ENCODE peak calls at places on chromosomes 1 and 21, in nine cellular contexts. One of them, this sample, is unnamed.
A peak's percentile ranks its signal among the peaks of the same experiment; 100 is the strongest.

GRCh38 chr1:87329051-87329755 is 523 bp downstream of the LMO4 start:
- DNase-seq in T-cell: no peak
- DNase-seq in iPS-NIHi11: peak; percentile 35
- DNase-seq in GM04503: no peak
- DNase-seq in activated CD8-positive, alpha-beta memory T cell treated with anti-CD3 and anti-CD28 coated beads for 1 hour: peak; percentile 13
- DNase-seq in activated CD4-positive, alpha-beta T cell treated with anti-CD3 and anti-CD28 coated beads for 48 hours: peak; percentile 52
- DNase-seq in Calu3: peak; percentile 37
- DNase-seq in NCI-H1105 treated with DMSO at 0.1 percent for 48 hours: peak; percentile 66
- DNase-seq in AG09309: no peak
- DNase-seq in this sample: peak; percentile 64

GRCh38 chr1:45003741-45004140 is 7.4 kb downstream of the HECTD3 start:
- DNase-seq in T-cell: no peak
- DNase-seq in iPS-NIHi11: no peak
- DNase-seq in GM04503: no peak
- DNase-seq in activated CD8-positive, alpha-beta memory T cell treated with anti-CD3 and anti-CD28 coated beads for 1 hour: no peak
- DNase-seq in activated CD4-positive, alpha-beta T cell treated with anti-CD3 and anti-CD28 coated beads for 48 hours: no peak
- DNase-seq in Calu3: no peak
- DNase-seq in NCI-H1105 treated with DMSO at 0.1 percent for 48 hours: no peak
- DNase-seq in AG09309: no peak
- DNase-seq in this sample: no peak

GRCh38 chr1:42422672-42423236 is 33.1 kb downstream of the ZMYND12 start:
- DNase-seq in T-cell: no peak
- DNase-seq in iPS-NIHi11: no peak
- DNase-seq in GM04503: no peak
- DNase-seq in activated CD8-positive, alpha-beta memory T cell treated with anti-CD3 and anti-CD28 coated beads for 1 hour: no peak
- DNase-seq in activated CD4-positive, alpha-beta T cell treated with anti-CD3 and anti-CD28 coated beads for 48 hours: no peak
- DNase-seq in Calu3: no peak
- DNase-seq in NCI-H1105 treated with DMSO at 0.1 percent for 48 hours: peak; percentile 83
- DNase-seq in AG09309: no peak
- DNase-seq in this sample: peak; percentile 34

GRCh38 chr1:22039594-22040347 is 12.7 kb upstream of the CDC42 start:
- DNase-seq in T-cell: peak; percentile 97
- DNase-seq in iPS-NIHi11: peak; percentile 48
- DNase-seq in GM04503: no peak
- DNase-seq in activated CD8-positive, alpha-beta memory T cell treated with anti-CD3 and anti-CD28 coated beads for 1 hour: peak; percentile 74
- DNase-seq in activated CD4-positive, alpha-beta T cell treated with anti-CD3 and anti-CD28 coated beads for 48 hours: peak; percentile 90
- DNase-seq in Calu3: peak; percentile 69
- DNase-seq in NCI-H1105 treated with DMSO at 0.1 percent for 48 hours: peak; percentile 61
- DNase-seq in AG09309: no peak
- DNase-seq in this sample: peak; percentile 54

GRCh38 chr21:42093991-42094417 is 22.9 kb downstream of the UMODL1 start:
- DNase-seq in T-cell: no peak
- DNase-seq in iPS-NIHi11: no peak
- DNase-seq in GM04503: peak; percentile 49
- DNase-seq in activated CD8-positive, alpha-beta memory T cell treated with anti-CD3 and anti-CD28 coated beads for 1 hour: no peak
- DNase-seq in activated CD4-positive, alpha-beta T cell treated with anti-CD3 and anti-CD28 coated beads for 48 hours: no peak
- DNase-seq in Calu3: peak; percentile 55
- DNase-seq in NCI-H1105 treated with DMSO at 0.1 percent for 48 hours: no peak
- DNase-seq in AG09309: peak; percentile 89
- DNase-seq in this sample: peak; percentile 58

GRCh38 chr21:17903029-17903806 is 84.1 kb upstream of the C21orf91 start:
- DNase-seq in T-cell: no peak
- DNase-seq in iPS-NIHi11: peak; percentile 14
- DNase-seq in GM04503: no peak
- DNase-seq in activated CD8-positive, alpha-beta memory T cell treated with anti-CD3 and anti-CD28 coated beads for 1 hour: no peak
- DNase-seq in activated CD4-positive, alpha-beta T cell treated with anti-CD3 and anti-CD28 coated beads for 48 hours: no peak
- DNase-seq in Calu3: no peak
- DNase-seq in NCI-H1105 treated with DMSO at 0.1 percent for 48 hours: peak; percentile 64
- DNase-seq in AG09309: peak; percentile 3
- DNase-seq in this sample: peak; percentile 16

GRCh38 chr1:65429806-65430205 is 9.3 kb downstream of the LEPR start:
- DNase-seq in T-cell: no peak
- DNase-seq in iPS-NIHi11: no peak
- DNase-seq in GM04503: peak; percentile 86
- DNase-seq in activated CD8-positive, alpha-beta memory T cell treated with anti-CD3 and anti-CD28 coated beads for 1 hour: no peak
- DNase-seq in activated CD4-positive, alpha-beta T cell treated with anti-CD3 and anti-CD28 coated beads for 48 hours: no peak
- DNase-seq in Calu3: peak; percentile 32
- DNase-seq in NCI-H1105 treated with DMSO at 0.1 percent for 48 hours: no peak
- DNase-seq in AG09309: no peak
- DNase-seq in this sample: no peak

GRCh38 chr1:25006770-25007169 is 76.7 kb upstream of the RUNX3 start:
- DNase-seq in T-cell: no peak
- DNase-seq in iPS-NIHi11: no peak
- DNase-seq in GM04503: no peak
- DNase-seq in activated CD8-positive, alpha-beta memory T cell treated with anti-CD3 and anti-CD28 coated beads for 1 hour: no peak
- DNase-seq in activated CD4-positive, alpha-beta T cell treated with anti-CD3 and anti-CD28 coated beads for 48 hours: no peak
- DNase-seq in Calu3: peak; percentile 38
- DNase-seq in NCI-H1105 treated with DMSO at 0.1 percent for 48 hours: peak; percentile 54
- DNase-seq in AG09309: no peak
- DNase-seq in this sample: peak; percentile 15

GRCh38 chr1:116982319-116983004 is 19.1 kb upstream of the CD101 start:
- DNase-seq in T-cell: no peak
- DNase-seq in iPS-NIHi11: no peak
- DNase-seq in GM04503: no peak
- DNase-seq in activated CD8-positive, alpha-beta memory T cell treated with anti-CD3 and anti-CD28 coated beads for 1 hour: no peak
- DNase-seq in activated CD4-positive, alpha-beta T cell treated with anti-CD3 and anti-CD28 coated beads for 48 hours: no peak
- DNase-seq in Calu3: no peak
- DNase-seq in NCI-H1105 treated with DMSO at 0.1 percent for 48 hours: no peak
- DNase-seq in AG09309: no peak
- DNase-seq in this sample: no peak

GRCh38 chr1:24191860-24192259 is 4.8 kb upstream of the IFNLR1 start:
- DNase-seq in T-cell: no peak
- DNase-seq in iPS-NIHi11: no peak
- DNase-seq in GM04503: no peak
- DNase-seq in activated CD8-positive, alpha-beta memory T cell treated with anti-CD3 and anti-CD28 coated beads for 1 hour: no peak
- DNase-seq in activated CD4-positive, alpha-beta T cell treated with anti-CD3 and anti-CD28 coated beads for 48 hours: peak; percentile 60
- DNase-seq in Calu3: peak; percentile 24
- DNase-seq in NCI-H1105 treated with DMSO at 0.1 percent for 48 hours: no peak
- DNase-seq in AG09309: no peak
- DNase-seq in this sample: no peak

GRCh38 chr1:208185801-208186201 is 58.4 kb downstream of the PLXNA2 start:
- DNase-seq in T-cell: no peak
- DNase-seq in iPS-NIHi11: no peak
- DNase-seq in GM04503: no peak
- DNase-seq in activated CD8-positive, alpha-beta memory T cell treated with anti-CD3 and anti-CD28 coated beads for 1 hour: no peak
- DNase-seq in activated CD4-positive, alpha-beta T cell treated with anti-CD3 and anti-CD28 coated beads for 48 hours: no peak
- DNase-seq in Calu3: no peak
- DNase-seq in NCI-H1105 treated with DMSO at 0.1 percent for 48 hours: no peak
- DNase-seq in AG09309: no peak
- DNase-seq in this sample: peak; percentile 34

GRCh38 chr1:66758247-66758755 is 6.0 kb downstream of the DYNLT5 start:
- DNase-seq in T-cell: no peak
- DNase-seq in iPS-NIHi11: no peak
- DNase-seq in GM04503: no peak
- DNase-seq in activated CD8-positive, alpha-beta memory T cell treated with anti-CD3 and anti-CD28 coated beads for 1 hour: no peak
- DNase-seq in activated CD4-positive, alpha-beta T cell treated with anti-CD3 and anti-CD28 coated beads for 48 hours: no peak
- DNase-seq in Calu3: no peak
- DNase-seq in NCI-H1105 treated with DMSO at 0.1 percent for 48 hours: peak; percentile 13
- DNase-seq in AG09309: no peak
- DNase-seq in this sample: peak; percentile 39

GRCh38 chr1:15757575-15758401 is 807 bp upstream of the FBLIM1 start:
- DNase-seq in T-cell: no peak
- DNase-seq in iPS-NIHi11: peak; percentile 55
- DNase-seq in GM04503: no peak
- DNase-seq in activated CD8-positive, alpha-beta memory T cell treated with anti-CD3 and anti-CD28 coated beads for 1 hour: no peak
- DNase-seq in activated CD4-positive, alpha-beta T cell treated with anti-CD3 and anti-CD28 coated beads for 48 hours: no peak
- DNase-seq in Calu3: no peak
- DNase-seq in NCI-H1105 treated with DMSO at 0.1 percent for 48 hours: no peak
- DNase-seq in AG09309: no peak
- DNase-seq in this sample: no peak

GRCh38 chr1:94716966-94717365 is 103.2 kb upstream of the SLC44A3 start:
- DNase-seq in T-cell: no peak
- DNase-seq in iPS-NIHi11: no peak
- DNase-seq in GM04503: no peak
- DNase-seq in activated CD8-positive, alpha-beta memory T cell treated with anti-CD3 and anti-CD28 coated beads for 1 hour: no peak
- DNase-seq in activated CD4-positive, alpha-beta T cell treated with anti-CD3 and anti-CD28 coated beads for 48 hours: no peak
- DNase-seq in Calu3: no peak
- DNase-seq in NCI-H1105 treated with DMSO at 0.1 percent for 48 hours: no peak
- DNase-seq in AG09309: no peak
- DNase-seq in this sample: no peak

GRCh38 chr21:31347435-31348032 is 3.5 kb upstream of the TIAM1 start:
- DNase-seq in T-cell: no peak
- DNase-seq in iPS-NIHi11: no peak
- DNase-seq in GM04503: no peak
- DNase-seq in activated CD8-positive, alpha-beta memory T cell treated with anti-CD3 and anti-CD28 coated beads for 1 hour: no peak
- DNase-seq in activated CD4-positive, alpha-beta T cell treated with anti-CD3 and anti-CD28 coated beads for 48 hours: no peak
- DNase-seq in Calu3: peak; percentile 20
- DNase-seq in NCI-H1105 treated with DMSO at 0.1 percent for 48 hours: no peak
- DNase-seq in AG09309: no peak
- DNase-seq in this sample: peak; percentile 64

GRCh38 chr1:209755926-209756607 is at the start of gene TRAF3IP3:
- DNase-seq in T-cell: peak; percentile 79
- DNase-seq in iPS-NIHi11: no peak
- DNase-seq in GM04503: no peak
- DNase-seq in activated CD8-positive, alpha-beta memory T cell treated with anti-CD3 and anti-CD28 coated beads for 1 hour: peak; percentile 52
- DNase-seq in activated CD4-positive, alpha-beta T cell treated with anti-CD3 and anti-CD28 coated beads for 48 hours: peak; percentile 87
- DNase-seq in Calu3: no peak
- DNase-seq in NCI-H1105 treated with DMSO at 0.1 percent for 48 hours: no peak
- DNase-seq in AG09309: no peak
- DNase-seq in this sample: peak; percentile 75

GRCh38 chr1:30383131-30383793 is 340.1 kb downstream of the MATN1 start:
- DNase-seq in T-cell: no peak
- DNase-seq in iPS-NIHi11: no peak
- DNase-seq in GM04503: no peak
- DNase-seq in activated CD8-positive, alpha-beta memory T cell treated with anti-CD3 and anti-CD28 coated beads for 1 hour: no peak
- DNase-seq in activated CD4-positive, alpha-beta T cell treated with anti-CD3 and anti-CD28 coated beads for 48 hours: no peak
- DNase-seq in Calu3: no peak
- DNase-seq in NCI-H1105 treated with DMSO at 0.1 percent for 48 hours: no peak
- DNase-seq in AG09309: no peak
- DNase-seq in this sample: no peak

GRCh38 chr1:193819376-193819775 is 633.0 kb upstream of the B3GALT2 start:
- DNase-seq in T-cell: no peak
- DNase-seq in iPS-NIHi11: no peak
- DNase-seq in GM04503: no peak
- DNase-seq in activated CD8-positive, alpha-beta memory T cell treated with anti-CD3 and anti-CD28 coated beads for 1 hour: no peak
- DNase-seq in activated CD4-positive, alpha-beta T cell treated with anti-CD3 and anti-CD28 coated beads for 48 hours: no peak
- DNase-seq in Calu3: no peak
- DNase-seq in NCI-H1105 treated with DMSO at 0.1 percent for 48 hours: no peak
- DNase-seq in AG09309: no peak
- DNase-seq in this sample: no peak

GRCh38 chr21:31999810-32000468 is 127.1 kb downstream of the HUNK start:
- DNase-seq in T-cell: no peak
- DNase-seq in iPS-NIHi11: no peak
- DNase-seq in GM04503: no peak
- DNase-seq in activated CD8-positive, alpha-beta memory T cell treated with anti-CD3 and anti-CD28 coated beads for 1 hour: no peak
- DNase-seq in activated CD4-positive, alpha-beta T cell treated with anti-CD3 and anti-CD28 coated beads for 48 hours: no peak
- DNase-seq in Calu3: no peak
- DNase-seq in NCI-H1105 treated with DMSO at 0.1 percent for 48 hours: no peak
- DNase-seq in AG09309: no peak
- DNase-seq in this sample: peak; percentile 37

GRCh38 chr1:174875306-174875705 is 124.4 kb upstream of the CACYBP start:
- DNase-seq in T-cell: peak; percentile 43
- DNase-seq in iPS-NIHi11: peak; percentile 56
- DNase-seq in GM04503: no peak
- DNase-seq in activated CD8-positive, alpha-beta memory T cell treated with anti-CD3 and anti-CD28 coated beads for 1 hour: no peak
- DNase-seq in activated CD4-positive, alpha-beta T cell treated with anti-CD3 and anti-CD28 coated beads for 48 hours: no peak
- DNase-seq in Calu3: peak; percentile 94
- DNase-seq in NCI-H1105 treated with DMSO at 0.1 percent for 48 hours: peak; percentile 97
- DNase-seq in AG09309: no peak
- DNase-seq in this sample: no peak

GRCh38 chr1:206579747-206580437 is 32.4 kb downstream of the EIF2D start:
- DNase-seq in T-cell: peak; percentile 88
- DNase-seq in iPS-NIHi11: no peak
- DNase-seq in GM04503: peak; percentile 53
- DNase-seq in activated CD8-positive, alpha-beta memory T cell treated with anti-CD3 and anti-CD28 coated beads for 1 hour: peak; percentile 73
- DNase-seq in activated CD4-positive, alpha-beta T cell treated with anti-CD3 and anti-CD28 coated beads for 48 hours: peak; percentile 93
- DNase-seq in Calu3: no peak
- DNase-seq in NCI-H1105 treated with DMSO at 0.1 percent for 48 hours: no peak
- DNase-seq in AG09309: peak; percentile 64
- DNase-seq in this sample: peak; percentile 85

GRCh38 chr21:33265664-33266049 is 510 bp upstream of the IL10RB start:
- DNase-seq in T-cell: peak; percentile 52
- DNase-seq in iPS-NIHi11: no peak
- DNase-seq in GM04503: no peak
- DNase-seq in activated CD8-positive, alpha-beta memory T cell treated with anti-CD3 and anti-CD28 coated beads for 1 hour: no peak
- DNase-seq in activated CD4-positive, alpha-beta T cell treated with anti-CD3 and anti-CD28 coated beads for 48 hours: peak; percentile 35
- DNase-seq in Calu3: no peak
- DNase-seq in NCI-H1105 treated with DMSO at 0.1 percent for 48 hours: peak; percentile 28
- DNase-seq in AG09309: no peak
- DNase-seq in this sample: peak; percentile 75

GRCh38 chr1:94022471-94023189 is 98.3 kb downstream of the ABCA4 start:
- DNase-seq in T-cell: no peak
- DNase-seq in iPS-NIHi11: no peak
- DNase-seq in GM04503: peak; percentile 89
- DNase-seq in activated CD8-positive, alpha-beta memory T cell treated with anti-CD3 and anti-CD28 coated beads for 1 hour: no peak
- DNase-seq in activated CD4-positive, alpha-beta T cell treated with anti-CD3 and anti-CD28 coated beads for 48 hours: no peak
- DNase-seq in Calu3: no peak
- DNase-seq in NCI-H1105 treated with DMSO at 0.1 percent for 48 hours: no peak
- DNase-seq in AG09309: peak; percentile 89
- DNase-seq in this sample: no peak

GRCh38 chr1:201582977-201583376 is 44.0 kb downstream of the NAV1 start:
- DNase-seq in T-cell: no peak
- DNase-seq in iPS-NIHi11: no peak
- DNase-seq in GM04503: no peak
- DNase-seq in activated CD8-positive, alpha-beta memory T cell treated with anti-CD3 and anti-CD28 coated beads for 1 hour: no peak
- DNase-seq in activated CD4-positive, alpha-beta T cell treated with anti-CD3 and anti-CD28 coated beads for 48 hours: no peak
- DNase-seq in Calu3: no peak
- DNase-seq in NCI-H1105 treated with DMSO at 0.1 percent for 48 hours: peak; percentile 85
- DNase-seq in AG09309: no peak
- DNase-seq in this sample: no peak

GRCh38 chr21:45902292-45902995 is 79.1 kb upstream of the COL6A1 start:
- DNase-seq in T-cell: no peak
- DNase-seq in iPS-NIHi11: no peak
- DNase-seq in GM04503: no peak
- DNase-seq in activated CD8-positive, alpha-beta memory T cell treated with anti-CD3 and anti-CD28 coated beads for 1 hour: no peak
- DNase-seq in activated CD4-positive, alpha-beta T cell treated with anti-CD3 and anti-CD28 coated beads for 48 hours: no peak
- DNase-seq in Calu3: no peak
- DNase-seq in NCI-H1105 treated with DMSO at 0.1 percent for 48 hours: no peak
- DNase-seq in AG09309: no peak
- DNase-seq in this sample: no peak

GRCh38 chr1:22428672-22429071 is 23.0 kb upstream of the ZBTB40 start:
- DNase-seq in T-cell: no peak
- DNase-seq in iPS-NIHi11: peak; percentile 74
- DNase-seq in GM04503: no peak
- DNase-seq in activated CD8-positive, alpha-beta memory T cell treated with anti-CD3 and anti-CD28 coated beads for 1 hour: no peak
- DNase-seq in activated CD4-positive, alpha-beta T cell treated with anti-CD3 and anti-CD28 coated beads for 48 hours: peak; percentile 27
- DNase-seq in Calu3: peak; percentile 40
- DNase-seq in NCI-H1105 treated with DMSO at 0.1 percent for 48 hours: no peak
- DNase-seq in AG09309: no peak
- DNase-seq in this sample: no peak

GRCh38 chr1:208652300-208653160 is 408.3 kb upstream of the PLXNA2 start:
- DNase-seq in T-cell: peak; percentile 1
- DNase-seq in iPS-NIHi11: peak; percentile 72
- DNase-seq in GM04503: peak; percentile 23
- DNase-seq in activated CD8-positive, alpha-beta memory T cell treated with anti-CD3 and anti-CD28 coated beads for 1 hour: no peak
- DNase-seq in activated CD4-positive, alpha-beta T cell treated with anti-CD3 and anti-CD28 coated beads for 48 hours: peak; percentile 36
- DNase-seq in Calu3: peak; percentile 46
- DNase-seq in NCI-H1105 treated with DMSO at 0.1 percent for 48 hours: peak; percentile 90
- DNase-seq in AG09309: peak; percentile 34
- DNase-seq in this sample: peak; percentile 72

GRCh38 chr1:101253976-101254660 is 17.3 kb downstream of the S1PR1 start:
- DNase-seq in T-cell: no peak
- DNase-seq in iPS-NIHi11: no peak
- DNase-seq in GM04503: peak; percentile 68
- DNase-seq in activated CD8-positive, alpha-beta memory T cell treated with anti-CD3 and anti-CD28 coated beads for 1 hour: no peak
- DNase-seq in activated CD4-positive, alpha-beta T cell treated with anti-CD3 and anti-CD28 coated beads for 48 hours: no peak
- DNase-seq in Calu3: no peak
- DNase-seq in NCI-H1105 treated with DMSO at 0.1 percent for 48 hours: no peak
- DNase-seq in AG09309: peak; percentile 55
- DNase-seq in this sample: no peak